ENCODE peak calls at places on chromosome 2, in nine cellular contexts. One of them, this sample, is unnamed.

GRCh38 chr2:206217162-206217561 is 57.3 kb upstream of the ZDBF2 start:
- DNase-seq in GM23248: no peak
- DNase-seq in HT1080: no peak
- DNase-seq in MM.1S: no peak
- DNase-seq in NCI-H2029 treated with DMSO at 0.1 percent for 48 hours: no peak
- DNase-seq in AG04450: no peak
- DNase-seq in RWPE1: no peak
- DNase-seq in EL: no peak
- DNase-seq in OCI-M1: no peak
- DNase-seq in this sample: no peak

GRCh38 chr2:58047373-58047674 is 718 bp downstream of the VRK2 start:
- DNase-seq in GM23248: no peak
- DNase-seq in HT1080: no peak
- DNase-seq in MM.1S: no peak
- DNase-seq in NCI-H2029 treated with DMSO at 0.1 percent for 48 hours: no peak
- DNase-seq in AG04450: no peak
- DNase-seq in RWPE1: peak; percentile 30
- DNase-seq in EL: no peak
- DNase-seq in OCI-M1: no peak
- DNase-seq in this sample: no peak

GRCh38 chr2:28088970-28089369 is 198.4 kb downstream of the BABAM2 start:
- DNase-seq in GM23248: peak; percentile 70
- DNase-seq in HT1080: peak; percentile 53
- DNase-seq in MM.1S: no peak
- DNase-seq in NCI-H2029 treated with DMSO at 0.1 percent for 48 hours: no peak
- DNase-seq in AG04450: no peak
- DNase-seq in RWPE1: peak; percentile 49
- DNase-seq in EL: peak; percentile 80
- DNase-seq in OCI-M1: no peak
- DNase-seq in this sample: no peak

GRCh38 chr2:126657636-126658315 is 1.8 kb downstream of the GYPC start:
- DNase-seq in GM23248: peak; percentile 99
- DNase-seq in HT1080: peak; percentile 99
- DNase-seq in MM.1S: peak; percentile 72
- DNase-seq in NCI-H2029 treated with DMSO at 0.1 percent for 48 hours: no peak
- DNase-seq in AG04450: peak; percentile 98
- DNase-seq in RWPE1: peak; percentile 30
- DNase-seq in EL: peak; percentile 99
- DNase-seq in OCI-M1: peak; percentile 83
- DNase-seq in this sample: no peak

GRCh38 chr2:47158576-47158975 is 3.5 kb upstream of the STPG4 start:
- DNase-seq in GM23248: no peak
- DNase-seq in HT1080: no peak
- DNase-seq in MM.1S: no peak
- DNase-seq in NCI-H2029 treated with DMSO at 0.1 percent for 48 hours: no peak
- DNase-seq in AG04450: no peak
- DNase-seq in RWPE1: no peak
- DNase-seq in EL: no peak
- DNase-seq in OCI-M1: no peak
- DNase-seq in this sample: no peak

GRCh38 chr2:143988082-143988481 is 531.8 kb downstream of the ZEB2 start:
- DNase-seq in GM23248: no peak
- DNase-seq in HT1080: no peak
- DNase-seq in MM.1S: no peak
- DNase-seq in NCI-H2029 treated with DMSO at 0.1 percent for 48 hours: no peak
- DNase-seq in AG04450: no peak
- DNase-seq in RWPE1: no peak
- DNase-seq in EL: no peak
- DNase-seq in OCI-M1: no peak
- DNase-seq in this sample: no peak

GRCh38 chr2:17911491-17912260 is 33.2 kb downstream of the KCNS3 start:
- DNase-seq in GM23248: no peak
- DNase-seq in HT1080: no peak
- DNase-seq in MM.1S: no peak
- DNase-seq in NCI-H2029 treated with DMSO at 0.1 percent for 48 hours: no peak
- DNase-seq in AG04450: no peak
- DNase-seq in RWPE1: no peak
- DNase-seq in EL: no peak
- DNase-seq in OCI-M1: no peak
- DNase-seq in this sample: no peak

GRCh38 chr2:7857904-7858303 is 824.0 kb upstream of the ID2 start:
- DNase-seq in GM23248: peak; percentile 90
- DNase-seq in HT1080: no peak
- DNase-seq in MM.1S: no peak
- DNase-seq in NCI-H2029 treated with DMSO at 0.1 percent for 48 hours: no peak
- DNase-seq in AG04450: no peak
- DNase-seq in RWPE1: peak; percentile 41
- DNase-seq in EL: peak; percentile 75
- DNase-seq in OCI-M1: no peak
- DNase-seq in this sample: peak; percentile 68

GRCh38 chr2:166042356-166042755 is 85.5 kb downstream of the SCN1A start:
- DNase-seq in GM23248: peak; percentile 25
- DNase-seq in HT1080: no peak
- DNase-seq in MM.1S: no peak
- DNase-seq in NCI-H2029 treated with DMSO at 0.1 percent for 48 hours: no peak
- DNase-seq in AG04450: no peak
- DNase-seq in RWPE1: no peak
- DNase-seq in EL: peak; percentile 36
- DNase-seq in OCI-M1: no peak
- DNase-seq in this sample: no peak

GRCh38 chr2:113281920-113282746 is 3.4 kb upstream of the PAX8 start:
- DNase-seq in GM23248: no peak
- DNase-seq in HT1080: no peak
- DNase-seq in MM.1S: no peak
- DNase-seq in NCI-H2029 treated with DMSO at 0.1 percent for 48 hours: no peak
- DNase-seq in AG04450: no peak
- DNase-seq in RWPE1: no peak
- DNase-seq in EL: peak; percentile 23
- DNase-seq in OCI-M1: no peak
- DNase-seq in this sample: no peak

GRCh38 chr2:218397502-218398436 is 1.9 kb upstream of the CTDSP1 start:
- DNase-seq in GM23248: peak; percentile 91
- DNase-seq in HT1080: no peak
- DNase-seq in MM.1S: no peak
- DNase-seq in NCI-H2029 treated with DMSO at 0.1 percent for 48 hours: peak; percentile 46
- DNase-seq in AG04450: no peak
- DNase-seq in RWPE1: peak; percentile 88
- DNase-seq in EL: peak; percentile 86
- DNase-seq in OCI-M1: peak; percentile 95
- DNase-seq in this sample: peak; percentile 43

GRCh38 chr2:72274284-72274869 is 126.7 kb upstream of the CYP26B1 start:
- DNase-seq in GM23248: no peak
- DNase-seq in HT1080: no peak
- DNase-seq in MM.1S: no peak
- DNase-seq in NCI-H2029 treated with DMSO at 0.1 percent for 48 hours: no peak
- DNase-seq in AG04450: no peak
- DNase-seq in RWPE1: no peak
- DNase-seq in EL: no peak
- DNase-seq in OCI-M1: no peak
- DNase-seq in this sample: peak; percentile 16

GRCh38 chr2:138846216-138846821 is 66.1 kb upstream of the NXPH2 start:
- DNase-seq in GM23248: peak; percentile 57
- DNase-seq in HT1080: peak; percentile 41
- DNase-seq in MM.1S: peak; percentile 64
- DNase-seq in NCI-H2029 treated with DMSO at 0.1 percent for 48 hours: peak; percentile 14
- DNase-seq in AG04450: no peak
- DNase-seq in RWPE1: peak; percentile 59
- DNase-seq in EL: peak; percentile 5
- DNase-seq in OCI-M1: peak; percentile 72
- DNase-seq in this sample: no peak

GRCh38 chr2:96913398-96914202 is 43.7 kb upstream of the SEMA4C start:
- DNase-seq in GM23248: no peak
- DNase-seq in HT1080: no peak
- DNase-seq in MM.1S: no peak
- DNase-seq in NCI-H2029 treated with DMSO at 0.1 percent for 48 hours: no peak
- DNase-seq in AG04450: no peak
- DNase-seq in RWPE1: no peak
- DNase-seq in EL: no peak
- DNase-seq in OCI-M1: no peak
- DNase-seq in this sample: no peak